ENCODE peak calls at places on chromosomes 5 and 9, in five cellular contexts. I is foreskin keratinocyte, S is BE2C, Z is PC-3, B is AG04450. R is an unnamed sample.

GRCh38 chr9:91403665-91404543 is 19.7 kb downstream of the NFIL3 start:
- DNase-seq in I (no peak), S (no peak), Z (no peak), B (no peak), R (no peak)

GRCh38 chr9:98530806-98531386 is 177.8 kb downstream of the GABBR2 start:
- DNase-seq in I (no peak), B (no peak), S (no peak), Z (no peak), R (no peak)

GRCh38 chr9:95004452-95005275 is 278.2 kb downstream of the AOPEP start:
- DNase-seq in B (no peak), Z (peak), S (peak), I (no peak), R (peak)

GRCh38 chr9:14704281-14704680 is 11.0 kb upstream of the ZDHHC21 start:
- DNase-seq in Z (no peak), I (no peak), S (no peak), B (no peak), R (no peak)

GRCh38 chr9:135038826-135039225 is 48.6 kb upstream of the OLFM1 start:
- DNase-seq in S (no peak), I (no peak), B (no peak), Z (no peak), R (no peak)

GRCh38 chr5:74685979-74686631 is 1.1 kb downstream of the HEXB start:
- DNase-seq in I (no peak), Z (peak), B (no peak), S (no peak), R (no peak)

GRCh38 chr9:100019541-100019940 is 79.3 kb downstream of the ERP44 start:
- DNase-seq in I (no peak), Z (no peak), B (no peak), S (no peak), R (no peak)

GRCh38 chr9:77943053-77943452 is 88.6 kb downstream of the GNAQ start:
- DNase-seq in Z (no peak), I (no peak), B (no peak), S (no peak), R (no peak)

GRCh38 chr9:14247577-14247976 is 66.4 kb downstream of the NFIB start:
- DNase-seq in Z (no peak), B (no peak), I (no peak), S (no peak), R (no peak)

GRCh38 chr5:90529939-90530677 is 724 bp upstream of the LYSMD3 start:
- DNase-seq in I (peak), B (peak), S (peak), Z (peak), R (peak)

GRCh38 chr5:95779611-95780010 is 42.9 kb downstream of the GLRX start:
- DNase-seq in I (no peak), Z (no peak), B (no peak), S (no peak), R (no peak)

GRCh38 chr5:86232246-86232645 is 385.5 kb upstream of the COX7C start:
- DNase-seq in S (no peak), B (no peak), I (no peak), Z (no peak), R (no peak)

GRCh38 chr5:181243020-181243520 is 636 bp downstream of the RACK1 start:
- DNase-seq in B (no peak), Z (no peak), I (no peak), S (no peak), R (no peak)

GRCh38 chr5:179806250-179807045 is at the start of gene MGAT4B:
- DNase-seq in B (no peak), S (peak), Z (peak), I (peak), R (peak)

GRCh38 chr5:32274548-32275420 is 38.0 kb downstream of the MTMR12 start:
- DNase-seq in S (no peak), Z (no peak), B (no peak), I (no peak), R (no peak)

GRCh38 chr9:96875460-96876142 is 21.3 kb upstream of the ZNF782 start:
- DNase-seq in B (peak), S (peak), Z (peak), I (peak), R (peak)

GRCh38 chr5:2675548-2675947 is 75.9 kb downstream of the IRX2 start:
- DNase-seq in I (no peak), B (no peak), S (no peak), Z (no peak), R (no peak)

GRCh38 chr5:19322716-19323485 is 665.1 kb downstream of the CDH18 start:
- DNase-seq in S (peak), Z (peak), I (peak), B (no peak), R (no peak)

GRCh38 chr5:173547579-173547978 is 68.9 kb downstream of the BOD1 start:
- DNase-seq in I (peak), S (no peak), B (no peak), Z (peak), R (no peak)

GRCh38 chr5:82314964-82315728 is 37.0 kb upstream of the RPS23 start:
- DNase-seq in S (no peak), I (no peak), Z (no peak), B (no peak), R (no peak)

GRCh38 chr5:149271717-149272558 is at the start of gene AFAP1L1:
- DNase-seq in Z (peak), S (peak), I (peak), B (no peak), R (peak)
- TF ChIP-seq CTCF in Z (no peak), S (no peak), I (peak), B (no peak), R (no peak)

GRCh38 chr5:146222002-146222401 is 18.6 kb downstream of the RBM27 start:
- DNase-seq in I (no peak), B (no peak), S (no peak), Z (no peak), R (no peak)

GRCh38 chr5:146221234-146221633 is 17.8 kb downstream of the RBM27 start:
- DNase-seq in S (no peak), Z (no peak), I (no peak), B (no peak), R (no peak)

GRCh38 chr5:146219243-146219642 is 15.8 kb downstream of the RBM27 start:
- DNase-seq in Z (no peak), I (no peak), S (no peak), B (no peak), R (no peak)

GRCh38 chr5:146213210-146213838 is 9.9 kb downstream of the RBM27 start:
- DNase-seq in I (peak), Z (no peak), S (no peak), B (no peak), R (no peak)

DNA sequence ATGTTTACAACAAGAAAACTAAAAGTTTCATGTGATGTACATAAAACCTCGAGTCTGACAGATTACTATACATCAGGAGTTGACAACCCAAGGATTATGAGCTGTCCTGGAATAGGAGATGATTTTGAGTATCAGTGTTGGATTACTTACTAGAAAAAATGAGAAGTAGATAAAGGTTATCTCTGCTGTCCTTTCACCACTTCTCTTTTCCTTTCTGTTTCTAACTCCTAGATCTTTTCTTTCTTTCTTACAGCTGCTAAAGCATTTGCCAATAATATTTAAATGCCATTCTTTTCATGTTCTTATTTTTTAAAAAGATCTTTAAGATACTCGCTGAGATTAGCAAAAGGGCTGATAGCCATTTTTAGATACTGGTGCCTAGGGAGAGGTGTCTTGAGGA is 14.8 kb downstream of the RBM27 start:
- DNase-seq in I (no peak), B (no peak), Z (no peak), S (no peak), R (no peak)
- TF ChIP-seq CTCF in I (no peak), B (no peak), Z (no peak), S (no peak), R (no peak)

GRCh38 chr5:139639619-139640431 is 8.3 kb upstream of the CXXC5 start:
- DNase-seq in B (no peak), Z (peak), S (no peak), I (no peak), R (no peak)
- TF ChIP-seq CTCF in B (no peak), Z (no peak), S (no peak), I (no peak), R (no peak)

DNA sequence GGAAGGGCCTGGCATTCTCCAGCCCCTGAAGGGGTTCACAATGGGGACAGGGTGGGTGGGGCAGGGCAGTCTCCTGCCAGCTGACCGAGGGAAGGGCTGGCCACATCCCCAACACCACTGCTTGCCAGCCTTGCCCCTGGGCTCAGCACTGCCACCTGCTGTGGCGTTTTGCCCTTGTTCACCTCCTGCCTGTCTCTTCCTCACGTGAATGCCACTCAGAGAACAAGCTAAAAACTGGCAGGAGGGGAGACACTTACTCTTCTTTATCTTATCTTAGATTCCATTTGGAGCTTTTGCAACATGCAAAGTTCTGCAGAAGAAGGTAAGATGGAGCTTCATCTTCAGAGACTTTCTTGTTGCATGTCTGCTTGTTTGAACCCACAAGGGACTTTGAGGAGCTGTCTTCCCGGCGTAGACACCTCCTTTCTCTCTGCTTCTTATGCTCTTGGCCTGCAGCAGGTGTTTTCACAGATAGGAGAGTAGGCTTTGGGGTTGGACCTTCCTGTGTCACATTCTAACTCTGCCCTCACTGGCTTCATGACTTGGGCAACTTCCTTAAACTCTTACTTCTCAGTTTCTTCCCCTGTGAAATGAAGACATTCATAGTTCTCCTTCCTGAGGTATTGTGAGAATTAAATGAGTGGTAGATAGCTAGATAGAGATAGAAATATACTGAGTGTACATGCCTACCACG is 4.1 kb downstream of the LRSAM1 start:
- DNase-seq in S (no peak), Z (peak), I (no peak), B (no peak), R (no peak)
- TF ChIP-seq CTCF in S (peak), Z (peak), I (peak), B (peak), R (no peak)

GRCh38 chr5:139404484-139404840 is 573 bp upstream of the SPATA24 start:
- DNase-seq in B (no peak), Z (no peak), I (no peak), S (no peak), R (no peak)
- TF ChIP-seq CTCF in B (no peak), Z (no peak), I (no peak), S (no peak), R (no peak)

GRCh38 chr9:133421615-133422542 is at the start of gene ADAMTS13:
- DNase-seq in B (no peak), I (no peak), S (peak), Z (no peak), R (no peak)
- TF ChIP-seq CTCF in B (peak), I (peak), S (peak), Z (peak), R (no peak)

GRCh38 chr9:137301086-137301947 is 754 bp downstream of the NRARP start:
- DNase-seq in I (no peak), B (no peak), S (peak), Z (peak), R (peak)

GRCh38 chr9:137303031-137303892 is 1.2 kb upstream of the NRARP start:
- DNase-seq in I (peak), B (no peak), Z (no peak), S (peak), R (no peak)

GRCh38 chr9:137300607-137301085 is 1.4 kb downstream of the NRARP start:
- DNase-seq in B (no peak), I (no peak), S (peak), Z (no peak), R (peak)

GRCh38 chr9:137303893-137304382 is 1.9 kb upstream of the NRARP start:
- DNase-seq in S (peak), Z (no peak), I (no peak), B (no peak), R (no peak)

DNA sequence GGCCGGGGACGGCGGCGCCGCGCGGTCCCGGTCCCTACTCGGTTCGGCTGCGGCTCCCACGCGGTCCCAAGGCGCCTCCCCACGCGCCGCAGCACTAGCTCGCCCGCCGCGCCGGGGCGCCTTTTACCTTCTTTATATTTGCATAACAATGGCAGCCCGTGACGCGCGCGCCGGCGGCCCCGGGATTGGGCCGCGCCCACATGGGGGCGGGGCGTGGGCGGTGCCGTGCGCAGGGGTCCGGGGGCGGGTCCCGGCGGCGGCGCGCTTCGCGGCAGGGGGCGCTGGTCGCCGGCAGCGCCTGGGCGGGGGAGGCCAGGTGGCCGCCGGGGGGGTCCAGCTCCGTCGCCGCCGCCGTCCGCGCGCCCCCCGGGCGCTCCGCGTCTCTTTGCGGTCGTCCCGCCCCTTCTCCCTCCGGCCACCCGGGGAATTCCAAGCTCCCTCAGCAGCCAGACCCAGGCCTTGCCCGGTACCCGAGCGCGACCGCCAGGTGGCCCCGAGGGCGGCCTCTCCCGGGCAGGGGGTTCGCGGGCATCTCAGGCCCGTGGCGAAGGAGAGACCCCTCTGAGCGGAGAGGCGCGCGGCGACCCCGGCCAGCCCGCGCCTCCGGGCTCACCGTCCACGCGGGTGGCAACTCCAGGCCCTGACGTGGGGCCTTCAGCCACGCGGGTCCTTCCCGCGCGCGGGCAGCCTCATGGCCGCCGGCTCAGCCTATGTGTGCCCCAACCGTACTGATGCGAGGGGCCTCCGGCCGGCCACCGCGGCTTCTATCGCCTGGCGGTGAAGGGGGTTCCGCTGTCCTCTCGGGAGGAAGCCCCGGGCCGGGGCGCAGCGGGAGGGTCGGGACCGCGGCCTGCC is at the start of gene NRARP:
- DNase-seq in S (peak), Z (peak), B (no peak), I (peak), R (peak)
- TF ChIP-seq CTCF in S (peak), Z (peak), B (peak), I (peak), R (peak)